ENCODE peak calls at places on chromosomes 2 and 18, in six cellular contexts. A is PC-9, G is HFF-Myc, H is fibroblast of pulmonary artery, U is choroid plexus epithelial cell, I is IMR-90. Q is an unnamed sample.

GRCh38 chr2:235492850-235493344 is 946 bp upstream of the AGAP1 start:
- DNase-seq in H (no peak), U (peak), A (no peak), G (no peak), I (no peak), Q (no peak)

GRCh38 chr18:22185723-22186386 is 16.5 kb downstream of the GATA6 start:
- DNase-seq in A (no peak), I (no peak), U (no peak), H (no peak), G (no peak), Q (no peak)

GRCh38 chr2:46771309-46771708 is 144.3 kb downstream of the MCFD2 start:
- DNase-seq in A (no peak), I (peak), U (no peak), G (no peak), H (no peak), Q (no peak)

GRCh38 chr2:215966951-215967350 is 46.4 kb downstream of the MREG start:
- DNase-seq in I (peak), U (no peak), H (no peak), G (no peak), A (no peak), Q (no peak)

GRCh38 chr2:191895743-191896142 is 48.9 kb upstream of the CAVIN2 start:
- DNase-seq in I (no peak), U (no peak), A (no peak), H (no peak), G (no peak), Q (no peak)

GRCh38 chr2:108607706-108608301 is 73.5 kb downstream of the LIMS1 start:
- DNase-seq in A (no peak), H (peak), G (no peak), U (peak), I (peak), Q (no peak)

GRCh38 chr2:69601179-69601612 is 42.3 kb downstream of the AAK1 start:
- DNase-seq in A (peak), G (no peak), H (peak), U (peak), I (peak), Q (no peak)

GRCh38 chr18:53268455-53268854 is 928.5 kb downstream of the DCC start:
- DNase-seq in I (no peak), U (no peak), A (no peak), G (no peak), H (no peak), Q (no peak)

GRCh38 chr2:134372141-134372540 is 118.3 kb downstream of the MGAT5 start:
- DNase-seq in I (peak), G (no peak), A (no peak), U (peak), H (no peak), Q (peak)

GRCh38 chr18:58139627-58140026 is 95.6 kb downstream of the NEDD4L start:
- DNase-seq in I (no peak), U (no peak), A (no peak), G (no peak), H (no peak), Q (no peak)

GRCh38 chr2:21268197-21268870 is 144.6 kb downstream of the TDRD15 start:
- DNase-seq in U (no peak), A (no peak), G (no peak), I (no peak), H (no peak), Q (no peak)

GRCh38 chr2:222756951-222757645 is 85.6 kb downstream of the MOGAT1 start:
- DNase-seq in U (peak), A (peak), G (no peak), H (peak), I (peak), Q (no peak)

GRCh38 chr2:55419236-55419513 is 481 bp downstream of the CCDC88A start:
- DNase-seq in G (peak), A (no peak), I (peak), U (no peak), H (peak), Q (no peak)

GRCh38 chr18:46069524-46069923 is 2.5 kb downstream of the PSTPIP2 start:
- DNase-seq in U (no peak), A (no peak), H (no peak), I (peak), G (no peak), Q (no peak)

GRCh38 chr2:104734937-104735586 is 118.9 kb upstream of the POU3F3 start:
- DNase-seq in U (peak), I (no peak), A (no peak), H (no peak), G (no peak), Q (no peak)

GRCh38 chr2:174787485-174788205 is 23.4 kb upstream of the CHRNA1 start:
- DNase-seq in U (peak), I (peak), H (peak), A (peak), G (peak), Q (peak)

GRCh38 chr18:79947054-79947755 is 4.2 kb downstream of the SLC66A2 start:
- DNase-seq in A (peak), H (no peak), G (no peak), I (peak), U (no peak), Q (no peak)

GRCh38 chr2:38863061-38863695 is 12.6 kb downstream of the DHX57 start:
- DNase-seq in U (peak), I (no peak), G (no peak), A (no peak), H (no peak), Q (no peak)

GRCh38 chr2:84882415-84882738 is 1.5 kb upstream of the TRABD2A start:
- DNase-seq in G (no peak), A (no peak), H (no peak), I (no peak), U (no peak), Q (no peak)
- H3K4me3 ChIP-seq in G (no peak), A (peak), H (peak), I (no peak), U (no peak), Q (no peak)

GRCh38 chr18:54444309-54444914 is 86.7 kb downstream of the C18orf54 start:
- DNase-seq in U (peak), A (peak), I (peak), G (peak), H (peak), Q (peak)
- TF ChIP-seq CTCF in U (peak), A (peak), I (peak), G (peak), H (peak), Q (peak)

DNA sequence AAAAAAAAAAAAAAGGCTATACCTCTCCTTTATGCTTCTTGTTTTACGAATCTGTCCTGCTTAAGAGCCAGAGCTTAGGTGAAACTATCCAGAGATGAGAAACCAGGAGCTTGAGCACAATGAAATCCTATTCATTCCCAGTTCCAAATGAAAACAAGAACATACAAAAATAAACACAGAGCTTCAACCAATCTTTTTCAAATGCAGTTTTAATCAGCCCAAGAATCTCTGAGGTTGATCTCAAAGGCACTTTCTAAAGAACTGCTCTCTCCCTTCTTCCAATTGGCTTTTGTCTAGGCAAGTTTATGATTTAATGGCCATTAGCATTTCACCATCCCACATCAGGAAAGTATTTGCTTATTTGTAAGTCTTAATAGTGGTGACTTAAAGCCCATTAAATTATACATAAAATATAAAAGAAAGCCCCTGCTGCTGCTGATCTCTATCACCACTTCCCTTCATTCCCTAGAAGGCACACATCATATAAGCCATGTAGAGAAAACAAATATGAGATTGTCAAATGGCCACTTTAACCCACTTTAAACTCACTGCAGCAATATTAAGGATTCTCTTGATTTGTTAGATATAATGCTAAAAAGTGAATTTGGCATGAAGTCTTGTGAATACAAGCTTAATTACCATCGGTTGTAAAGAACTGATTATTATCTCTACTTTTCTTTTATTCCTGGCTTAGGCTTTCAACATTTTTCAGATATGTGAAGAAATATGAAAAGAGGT is 29.3 kb upstream of the SCN9A start:
- DNase-seq in I (peak), U (no peak), H (no peak), G (peak), A (no peak), Q (no peak)
- H3K4me3 ChIP-seq in I (no peak), U (no peak), H (no peak), G (no peak), A (no peak), Q (no peak)

GRCh38 chr2:96537734-96538486 is 1.4 kb downstream of the ARID5A start:
- DNase-seq in I (no peak), A (no peak), G (no peak), H (no peak), U (no peak), Q (no peak)

GRCh38 chr2:96534701-96535181 is 1.8 kb upstream of the ARID5A start:
- DNase-seq in U (no peak), G (no peak), H (no peak), A (no peak), I (no peak), Q (no peak)

GRCh38 chr2:96535331-96535730 is 1.2 kb upstream of the ARID5A start:
- DNase-seq in I (no peak), G (no peak), A (no peak), U (no peak), H (no peak), Q (no peak)

GRCh38 chr2:96537066-96537733 is 648 bp downstream of the ARID5A start:
- DNase-seq in H (peak), G (no peak), U (peak), I (peak), A (peak), Q (peak)

DNA sequence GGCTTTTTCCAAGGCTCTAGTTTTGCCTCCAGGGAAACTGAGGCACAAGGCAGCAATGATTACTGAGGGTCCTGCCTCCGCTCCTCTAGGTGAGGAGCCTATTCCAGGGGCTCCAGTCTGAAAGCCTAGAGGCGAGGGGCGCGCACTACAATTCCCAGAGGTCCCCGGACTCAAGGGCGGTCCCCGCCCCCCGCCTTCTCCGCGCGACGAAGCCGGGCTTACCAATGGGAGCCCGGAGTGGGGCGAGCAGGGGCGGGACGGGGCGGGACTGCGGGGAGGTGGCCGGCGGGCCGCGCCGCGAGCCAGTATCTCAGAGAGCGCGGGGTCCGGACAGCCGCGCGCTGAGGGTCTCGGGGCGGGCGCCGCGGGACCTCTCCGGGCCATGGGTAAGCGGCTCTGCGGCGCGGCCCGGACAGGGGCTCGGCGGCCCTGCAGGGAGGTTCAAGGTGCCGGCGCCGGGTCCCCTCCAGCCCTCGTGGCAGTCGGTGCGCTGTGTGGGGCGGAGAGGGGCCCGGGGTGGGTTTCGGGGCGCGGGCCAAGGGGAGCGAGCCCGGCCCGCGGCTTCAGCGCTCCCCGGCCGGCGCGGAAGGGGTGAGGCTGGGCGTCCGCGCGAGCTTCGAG is at the start of gene ARID5A:
- DNase-seq in A (peak), H (peak), G (no peak), U (peak), I (peak), Q (peak)
- TF ChIP-seq CTCF in A (peak), H (peak), G (peak), U (peak), I (no peak), Q (peak)